ENCODE peak calls at places on chromosomes 4 and X, in eight cellular contexts. D, O, I, S, P, G, E and A are unnamed samples.

GRCh38 chrX:69109706-69110635 is 55.3 kb downstream of the PJA1 start:
- DNase-seq in S (peak), P (no peak), D (peak), I (peak), E (peak), O (peak), G (no peak), A (no peak)

GRCh38 chr4:109729155-109729562 is 711 bp downstream of the PLA2G12A start:
- DNase-seq in I (no peak), O (no peak), D (peak), G (no peak), S (peak), E (no peak), P (peak), A (no peak)

GRCh38 chrX:38654302-38654701 is 93.0 kb downstream of the TSPAN7 start:
- DNase-seq in O (peak), I (no peak), S (peak), D (peak), G (no peak), P (peak), E (peak), A (no peak)

GRCh38 chrX:111662314-111662713 is 18.7 kb upstream of the ALG13 start:
- DNase-seq in P (no peak), S (no peak), G (no peak), D (no peak), E (no peak), I (no peak), O (no peak), A (no peak)

GRCh38 chr4:121706595-121707021 is 9.8 kb upstream of the ANXA5 start:
- DNase-seq in S (peak), O (no peak), E (no peak), G (no peak), D (peak), I (no peak), P (no peak), A (no peak)

GRCh38 chr4:164807611-164808010 is 53.7 kb downstream of the SMIM31 start:
- DNase-seq in E (no peak), S (peak), I (no peak), D (no peak), G (no peak), P (peak), O (no peak), A (no peak)

GRCh38 chr4:62161446-62161845 is 961.3 kb downstream of the ADGRL3 start:
- DNase-seq in P (no peak), G (no peak), D (no peak), E (no peak), S (no peak), I (no peak), O (no peak), A (no peak)

GRCh38 chrX:36897690-36898089 is 110.5 kb upstream of the FAM47C start:
- DNase-seq in D (no peak), I (no peak), G (no peak), E (no peak), O (no peak), S (no peak), P (no peak), A (no peak)

GRCh38 chrX:30570505-30570904 is 7.1 kb downstream of the TASL start:
- DNase-seq in S (no peak), I (no peak), G (no peak), D (peak), E (peak), O (no peak), P (peak), A (no peak)

GRCh38 chr4:107863850-107864371 is 39.2 kb downstream of the SGMS2 start:
- DNase-seq in G (no peak), P (no peak), S (peak), D (peak), E (peak), I (no peak), O (peak), A (no peak)

GRCh38 chrX:63513825-63514574 is 162.9 kb upstream of the SPIN4 start:
- DNase-seq in D (peak), E (peak), I (peak), S (peak), G (no peak), O (peak), P (no peak), A (no peak)

GRCh38 chrX:23789386-23790146 is 6.6 kb downstream of the SAT1 start:
- DNase-seq in S (no peak), E (no peak), D (no peak), O (no peak), G (no peak), P (no peak), I (no peak), A (no peak)

GRCh38 chrX:9562851-9563250 is 98.0 kb downstream of the TBL1X start:
- DNase-seq in I (no peak), D (peak), S (peak), G (no peak), E (peak), P (no peak), O (peak), A (no peak)

GRCh38 chr4:106329027-106329618 is 12.8 kb downstream of the AIMP1 start:
- DNase-seq in O (peak), S (peak), D (peak), P (peak), E (peak), I (no peak), G (no peak), A (no peak)

GRCh38 chrX:72247206-72247944 is 8.5 kb upstream of the ERCC6L start:
- DNase-seq in G (no peak), P (no peak), O (no peak), S (no peak), I (no peak), D (peak), E (peak), A (peak)

GRCh38 chr4:38949416-38950051 is 81.9 kb downstream of the FAM114A1 start:
- DNase-seq in P (no peak), I (no peak), E (peak), G (no peak), O (no peak), D (peak), S (peak), A (no peak)

GRCh38 chr4:337932-338758 is 531 bp downstream of the ZNF141 start:
- DNase-seq in S (peak), E (no peak), D (peak), P (no peak), O (peak), G (no peak), I (peak), A (peak)

GRCh38 chrX:107742754-107743191 is 32.8 kb downstream of the TSC22D3 start:
- DNase-seq in G (no peak), D (no peak), O (no peak), S (no peak), E (no peak), P (no peak), I (no peak), A (no peak)

GRCh38 chrX:19673334-19674040 is 158.2 kb upstream of the MAP3K15 start:
- DNase-seq in I (peak), E (peak), P (no peak), S (peak), G (no peak), O (peak), D (peak), A (peak)

GRCh38 chrX:148282504-148282903 is 217.9 kb upstream of the AFF2 start:
- DNase-seq in S (no peak), G (no peak), O (no peak), I (no peak), D (no peak), P (no peak), E (no peak), A (no peak)

GRCh38 chrX:120274958-120275357 is 24.3 kb downstream of the ZBTB33 start:
- DNase-seq in S (no peak), G (no peak), P (peak), D (no peak), E (no peak), O (no peak), I (no peak), A (no peak)

GRCh38 chr4:124389591-124389990 is 322.9 kb downstream of the ANKRD50 start:
- DNase-seq in I (no peak), G (no peak), D (peak), P (no peak), O (no peak), E (peak), S (peak), A (no peak)

GRCh38 chr4:138890921-138891570 is 124.5 kb upstream of the NOCT start:
- DNase-seq in E (no peak), I (no peak), O (no peak), G (no peak), S (no peak), P (no peak), D (no peak), A (no peak)

GRCh38 chr4:74969507-74970474 is 36.9 kb downstream of the PARM1 start:
- DNase-seq in G (no peak), I (no peak), P (peak), S (no peak), O (no peak), E (no peak), D (no peak), A (no peak)

GRCh38 chrX:113548308-113549015 is 707.8 kb upstream of the AMOT start:
- DNase-seq in S (no peak), D (no peak), P (peak), G (no peak), E (no peak), I (no peak), O (no peak), A (no peak)

GRCh38 chrX:119398974-119399771 is at the start of gene SLC25A43:
- DNase-seq in S (peak), E (peak), O (peak), P (peak), D (no peak), G (no peak), I (peak), A (peak)

GRCh38 chr4:83582289-83582756 is 46.4 kb downstream of the GPAT3 start:
- DNase-seq in I (no peak), O (peak), E (peak), S (peak), P (no peak), D (no peak), G (no peak), A (no peak)

GRCh38 chr4:145195167-145195952 is 15.0 kb upstream of the OTUD4 start:
- DNase-seq in P (peak), G (no peak), I (no peak), E (peak), S (peak), D (no peak), O (peak), A (no peak)

GRCh38 chr4:140856692-140857091 is 100.5 kb upstream of the TBC1D9 start:
- DNase-seq in P (peak), S (peak), E (peak), G (no peak), D (peak), O (peak), I (no peak), A (no peak)

GRCh38 chr4:182212211-182212761 is 30.9 kb upstream of the TENM3 start:
- DNase-seq in I (no peak), P (peak), E (no peak), S (peak), D (peak), G (no peak), O (no peak), A (peak)

GRCh38 chr4:126627255-126627654 is 1005.5 kb upstream of the INTU start:
- DNase-seq in E (peak), S (peak), I (no peak), D (peak), O (peak), G (no peak), P (peak), A (no peak)

GRCh38 chr4:76206222-76206942 is 7.2 kb downstream of the SCARB2 start:
- DNase-seq in I (no peak), D (peak), O (no peak), E (no peak), S (no peak), P (no peak), G (peak), A (no peak)

GRCh38 chr4:186032259-186032658 is 36.7 kb upstream of the TLR3 start:
- DNase-seq in D (no peak), P (peak), O (no peak), G (no peak), E (peak), I (no peak), S (no peak), A (no peak)

GRCh38 chrX:115595049-115595448 is 34.1 kb downstream of the PLS3 start:
- DNase-seq in E (no peak), S (peak), G (no peak), D (no peak), P (no peak), O (no peak), I (no peak), A (no peak)

GRCh38 chrX:16839224-16839851 is 30.8 kb downstream of the RBBP7 start:
- DNase-seq in I (no peak), G (no peak), S (no peak), D (no peak), O (no peak), E (no peak), P (no peak), A (no peak)

GRCh38 chrX:140099221-140099620 is 133.9 kb upstream of the CXorf66 start:
- DNase-seq in E (no peak), P (peak), G (no peak), O (no peak), I (no peak), S (no peak), D (no peak), A (no peak)

GRCh38 chr4:147768113-147768512 is 36.2 kb downstream of the ARHGAP10 start:
- DNase-seq in D (peak), E (peak), G (no peak), S (peak), O (peak), P (no peak), I (no peak), A (no peak)

GRCh38 chr4:22408474-22408873 is 107.4 kb downstream of the ADGRA3 start:
- DNase-seq in G (no peak), S (no peak), D (no peak), O (no peak), P (no peak), I (no peak), E (no peak), A (no peak)

GRCh38 chr4:15003891-15004700 is 1.8 kb downstream of the CPEB2 start:
- DNase-seq in P (peak), G (no peak), I (peak), S (peak), D (no peak), O (peak), E (peak), A (peak)
- H3K27ac ChIP-seq in P (no peak), G (peak), I (peak), S (peak), D (peak), O (peak), E (peak), A (peak)

GRCh38 chr4:26490980-26491284 is 648 bp upstream of the CCKAR start:
- DNase-seq in S (no peak), E (no peak), D (no peak), O (no peak), P (no peak), G (no peak), I (no peak), A (no peak)

GRCh38 chr4:26493461-26493860 is 3.2 kb upstream of the CCKAR start:
- DNase-seq in O (no peak), P (no peak), G (peak), S (no peak), D (no peak), E (no peak), I (no peak), A (no peak)

GRCh38 chr4:26491449-26492170 is 1.3 kb upstream of the CCKAR start:
- DNase-seq in O (no peak), I (no peak), E (no peak), D (no peak), G (peak), P (no peak), S (no peak), A (no peak)

GRCh38 chr4:26490111-26490979 is at the start of gene CCKAR:
- DNase-seq in I (no peak), G (peak), O (no peak), E (no peak), D (no peak), S (no peak), P (peak), A (no peak)

GRCh38 chr4:26496207-26496783 is 6.0 kb upstream of the CCKAR start:
- DNase-seq in E (no peak), I (no peak), G (peak), S (no peak), O (no peak), D (no peak), P (peak), A (no peak)
- TF ChIP-seq CTCF in E (no peak), I (no peak), G (no peak), S (no peak), O (no peak), D (no peak), P (peak), A (no peak)

DNA sequence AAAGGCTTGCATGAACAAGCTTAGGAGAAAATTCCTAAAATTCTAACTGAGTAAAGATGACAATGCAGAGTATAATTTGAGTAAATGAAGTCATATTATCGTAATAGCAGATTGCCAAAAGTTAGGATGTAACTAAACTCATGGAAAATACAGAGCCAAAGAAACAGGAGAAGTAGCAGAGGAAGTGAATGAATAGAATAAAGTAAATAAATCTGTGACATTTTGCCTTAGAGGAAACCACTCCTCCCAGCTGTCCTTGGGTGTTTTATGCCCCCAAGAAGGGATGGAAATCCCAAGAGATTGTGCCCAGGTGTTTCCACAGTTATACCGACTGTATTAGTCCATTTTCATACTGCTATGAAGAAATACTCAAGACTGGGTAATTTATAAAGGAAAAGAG is 1.9 kb upstream of the BMX start:
- DNase-seq in I (no peak), S (no peak), O (no peak), D (no peak), E (no peak), P (no peak), G (no peak), A (no peak)
- H3K27ac ChIP-seq in I (no peak), S (peak), O (no peak), D (no peak), E (no peak), P (no peak), G (no peak), A (no peak)

DNA sequence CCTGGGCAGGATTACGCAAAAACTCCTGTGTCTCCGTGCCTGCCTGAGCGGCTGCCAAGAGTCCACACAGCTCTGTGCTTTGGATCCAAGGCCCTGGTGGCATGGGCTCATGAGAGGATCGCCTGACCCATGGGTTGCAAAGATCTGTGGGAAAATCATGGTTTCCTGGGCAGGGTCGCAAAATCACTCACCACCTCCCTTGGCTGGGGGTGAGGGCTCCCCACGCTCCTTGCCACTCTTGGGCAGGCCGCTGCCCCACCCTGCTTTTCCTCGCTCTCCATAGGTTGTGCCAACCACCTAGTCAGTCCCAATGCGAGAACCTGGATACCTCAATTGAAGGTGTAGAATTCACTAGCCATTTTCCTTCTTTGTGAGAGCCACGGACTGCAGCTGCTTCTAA is 66.5 kb upstream of the MAGEB18 start:
- DNase-seq in S (no peak), E (no peak), O (no peak), I (no peak), D (no peak), G (no peak), P (no peak), A (no peak)
- TF ChIP-seq CTCF in S (no peak), E (no peak), O (no peak), I (no peak), D (no peak), G (no peak), P (no peak), A (no peak)

GRCh38 chrX:13721819-13722527 is 12.4 kb downstream of the TRAPPC2 start:
- DNase-seq in O (no peak), G (no peak), S (no peak), D (peak), E (peak), P (no peak), I (no peak), A (no peak)
- H3K27ac ChIP-seq in O (no peak), G (peak), S (no peak), D (peak), E (peak), P (no peak), I (no peak), A (no peak)